ENCODE peak calls at places on chromosomes 4 and X, in seven cellular contexts. One of them, this sample, is unnamed.

GRCh38 chr4:148283665-148284064 is 158.5 kb downstream of the NR3C2 start:
- DNase-seq in GM13976: no peak
- DNase-seq in effector memory CD8-positive, alpha-beta T cell: no peak
- DNase-seq in adipocyte: no peak
- DNase-seq in ureter: no peak
- DNase-seq in pancreas: no peak
- DNase-seq in tibial nerve: no peak
- DNase-seq in this sample: no peak

GRCh38 chrX:42748067-42748850 is 29.7 kb downstream of the PPP1R2C start:
- DNase-seq in GM13976: no peak
- DNase-seq in effector memory CD8-positive, alpha-beta T cell: no peak
- DNase-seq in adipocyte: peak
- DNase-seq in ureter: no peak
- DNase-seq in pancreas: no peak
- DNase-seq in tibial nerve: no peak
- DNase-seq in this sample: no peak

GRCh38 chr4:172776203-172776896 is 392.3 kb upstream of the GALNT7 start:
- DNase-seq in GM13976: no peak
- DNase-seq in effector memory CD8-positive, alpha-beta T cell: no peak
- DNase-seq in adipocyte: peak
- DNase-seq in ureter: no peak
- DNase-seq in pancreas: no peak
- DNase-seq in tibial nerve: no peak
- DNase-seq in this sample: no peak

GRCh38 chrX:2898861-2899512 is 30.2 kb downstream of the ARSD start:
- DNase-seq in GM13976: no peak
- DNase-seq in effector memory CD8-positive, alpha-beta T cell: no peak
- DNase-seq in adipocyte: no peak
- DNase-seq in ureter: peak
- DNase-seq in pancreas: no peak
- DNase-seq in tibial nerve: no peak
- DNase-seq in this sample: no peak

GRCh38 chr4:20652226-20652836 is 47.9 kb upstream of the PACRGL start:
- DNase-seq in GM13976: no peak
- DNase-seq in effector memory CD8-positive, alpha-beta T cell: no peak
- DNase-seq in adipocyte: no peak
- DNase-seq in ureter: no peak
- DNase-seq in pancreas: no peak
- DNase-seq in tibial nerve: no peak
- DNase-seq in this sample: peak

GRCh38 chrX:118116308-118117068 is at the start of gene KLHL13:
- DNase-seq in GM13976: peak
- DNase-seq in effector memory CD8-positive, alpha-beta T cell: no peak
- DNase-seq in adipocyte: peak
- DNase-seq in ureter: peak
- DNase-seq in pancreas: peak
- DNase-seq in tibial nerve: peak
- DNase-seq in this sample: peak

GRCh38 chrX:1480082-1480785 is 27.5 kb upstream of the ASMTL start:
- DNase-seq in GM13976: no peak
- DNase-seq in effector memory CD8-positive, alpha-beta T cell: no peak
- DNase-seq in adipocyte: no peak
- DNase-seq in ureter: peak
- DNase-seq in pancreas: no peak
- DNase-seq in tibial nerve: no peak
- DNase-seq in this sample: no peak

GRCh38 chr4:2948895-2949781 is 14.1 kb downstream of the NOP14 start:
- DNase-seq in GM13976: no peak
- DNase-seq in effector memory CD8-positive, alpha-beta T cell: no peak
- DNase-seq in adipocyte: peak
- DNase-seq in ureter: no peak
- DNase-seq in pancreas: peak
- DNase-seq in tibial nerve: no peak
- DNase-seq in this sample: peak

GRCh38 chr4:169184686-169185085 is 86.1 kb downstream of the SH3RF1 start:
- DNase-seq in GM13976: no peak
- DNase-seq in effector memory CD8-positive, alpha-beta T cell: no peak
- DNase-seq in adipocyte: no peak
- DNase-seq in ureter: no peak
- DNase-seq in pancreas: no peak
- DNase-seq in tibial nerve: no peak
- DNase-seq in this sample: no peak

GRCh38 chr4:16082424-16083216 is 1.2 kb downstream of the PROM1 start:
- DNase-seq in GM13976: peak
- DNase-seq in effector memory CD8-positive, alpha-beta T cell: no peak
- DNase-seq in adipocyte: peak
- DNase-seq in ureter: no peak
- DNase-seq in pancreas: peak
- DNase-seq in tibial nerve: no peak
- DNase-seq in this sample: peak

GRCh38 chrX:71181558-71181909 is 36.9 kb downstream of the NLGN3 start:
- DNase-seq in GM13976: no peak
- DNase-seq in effector memory CD8-positive, alpha-beta T cell: peak
- DNase-seq in adipocyte: peak
- DNase-seq in ureter: no peak
- DNase-seq in pancreas: no peak
- DNase-seq in tibial nerve: no peak
- DNase-seq in this sample: no peak

GRCh38 chr4:153232768-153233167 is 28.5 kb downstream of the TRIM2 start:
- DNase-seq in GM13976: no peak
- DNase-seq in effector memory CD8-positive, alpha-beta T cell: no peak
- DNase-seq in adipocyte: peak
- DNase-seq in ureter: no peak
- DNase-seq in pancreas: no peak
- DNase-seq in tibial nerve: no peak
- DNase-seq in this sample: peak

GRCh38 chr4:128876194-128876593 is 66.7 kb downstream of the JADE1 start:
- DNase-seq in GM13976: no peak
- DNase-seq in effector memory CD8-positive, alpha-beta T cell: no peak
- DNase-seq in adipocyte: no peak
- DNase-seq in ureter: no peak
- DNase-seq in pancreas: no peak
- DNase-seq in tibial nerve: no peak
- DNase-seq in this sample: peak

GRCh38 chrX:121165930-121166359 is 118.5 kb downstream of the GLUD2 start:
- DNase-seq in GM13976: no peak
- DNase-seq in effector memory CD8-positive, alpha-beta T cell: no peak
- DNase-seq in adipocyte: no peak
- DNase-seq in ureter: no peak
- DNase-seq in pancreas: no peak
- DNase-seq in tibial nerve: no peak
- DNase-seq in this sample: no peak

GRCh38 chr4:119570401-119570800 is 58.2 kb downstream of the PDE5A start:
- DNase-seq in GM13976: no peak
- DNase-seq in effector memory CD8-positive, alpha-beta T cell: no peak
- DNase-seq in adipocyte: peak
- DNase-seq in ureter: no peak
- DNase-seq in pancreas: no peak
- DNase-seq in tibial nerve: no peak
- DNase-seq in this sample: no peak

GRCh38 chr4:181701219-181701618 is 542.0 kb upstream of the TENM3 start:
- DNase-seq in GM13976: no peak
- DNase-seq in effector memory CD8-positive, alpha-beta T cell: no peak
- DNase-seq in adipocyte: no peak
- DNase-seq in ureter: no peak
- DNase-seq in pancreas: no peak
- DNase-seq in tibial nerve: no peak
- DNase-seq in this sample: no peak

GRCh38 chrX:78769356-78769755 is 21.8 kb downstream of the LPAR4 start:
- DNase-seq in GM13976: no peak
- DNase-seq in effector memory CD8-positive, alpha-beta T cell: no peak
- DNase-seq in adipocyte: no peak
- DNase-seq in ureter: no peak
- DNase-seq in pancreas: no peak
- DNase-seq in tibial nerve: no peak
- DNase-seq in this sample: no peak

GRCh38 chr4:53441564-53441963 is 64.1 kb downstream of the FIP1L1 start:
- DNase-seq in GM13976: no peak
- DNase-seq in effector memory CD8-positive, alpha-beta T cell: no peak
- DNase-seq in adipocyte: no peak
- DNase-seq in ureter: no peak
- DNase-seq in pancreas: no peak
- DNase-seq in tibial nerve: no peak
- DNase-seq in this sample: no peak

GRCh38 chr4:144666539-144667175 is 20.7 kb downstream of the HHIP start:
- DNase-seq in GM13976: no peak
- DNase-seq in effector memory CD8-positive, alpha-beta T cell: no peak
- DNase-seq in adipocyte: peak
- DNase-seq in ureter: no peak
- DNase-seq in pancreas: no peak
- DNase-seq in tibial nerve: no peak
- DNase-seq in this sample: no peak

GRCh38 chr4:6071959-6072720 is 53.9 kb upstream of the C4orf50 start:
- DNase-seq in GM13976: no peak
- DNase-seq in effector memory CD8-positive, alpha-beta T cell: no peak
- DNase-seq in adipocyte: no peak
- DNase-seq in ureter: no peak
- DNase-seq in pancreas: peak
- DNase-seq in tibial nerve: no peak
- DNase-seq in this sample: no peak

GRCh38 chr4:114694770-114695169 is 96.2 kb downstream of the UGT8 start:
- DNase-seq in GM13976: no peak
- DNase-seq in effector memory CD8-positive, alpha-beta T cell: no peak
- DNase-seq in adipocyte: peak
- DNase-seq in ureter: no peak
- DNase-seq in pancreas: no peak
- DNase-seq in tibial nerve: no peak
- DNase-seq in this sample: peak

This sample was measured in A673.